ENCODE peak calls at places on chromosomes 11 and 22, in seven cellular contexts. U, W, A, O, R, T and P are unnamed samples.

GRCh38 chr11:70523384-70524095 is 125.2 kb downstream of the CTTN start:
- DNase-seq in U (no peak), W (no peak), A (no peak), O (no peak), R (no peak), T (no peak), P (no peak)

GRCh38 chr11:116895053-116895757 is 57.8 kb upstream of the APOA1 start:
- DNase-seq in U (no peak), W (no peak), A (no peak), O (peak), R (no peak), T (no peak), P (no peak)

GRCh38 chr22:19940536-19941364 is 822 bp upstream of the COMT start:
- DNase-seq in U (no peak), W (no peak), A (no peak), O (no peak), R (no peak), T (peak), P (no peak)

GRCh38 chr11:120316880-120317688 is 8.0 kb upstream of the TLCD5 start:
- DNase-seq in U (no peak), W (no peak), A (no peak), O (no peak), R (no peak), T (no peak), P (no peak)

GRCh38 chr11:47593492-47593933 is 698 bp downstream of the C1QTNF4 start:
- DNase-seq in U (no peak), W (no peak), A (no peak), O (no peak), R (no peak), T (no peak), P (no peak)

GRCh38 chr11:59761985-59762384 is 6.8 kb downstream of the STX3 start:
- DNase-seq in U (no peak), W (no peak), A (no peak), O (no peak), R (no peak), T (no peak), P (no peak)

GRCh38 chr22:36344106-36344827 is 43.5 kb downstream of the MYH9 start:
- DNase-seq in U (no peak), W (peak), A (no peak), O (no peak), R (no peak), T (no peak), P (no peak)

GRCh38 chr11:36233226-36233625 is 56.0 kb downstream of the COMMD9 start:
- DNase-seq in U (peak), W (no peak), A (no peak), O (no peak), R (no peak), T (no peak), P (peak)

GRCh38 chr11:46305295-46305694 is 27.8 kb downstream of the CREB3L1 start:
- DNase-seq in U (no peak), W (no peak), A (no peak), O (peak), R (peak), T (peak), P (no peak)

GRCh38 chr11:123174196-123175183 is 20.6 kb downstream of the CLMP start:
- DNase-seq in U (no peak), W (no peak), A (no peak), O (no peak), R (peak), T (no peak), P (peak)

GRCh38 chr11:47185305-47186075 is 744 bp downstream of the PACSIN3 start:
- DNase-seq in U (no peak), W (no peak), A (no peak), O (no peak), R (peak), T (peak), P (peak)

GRCh38 chr11:95364324-95365295 is 133.6 kb upstream of the SESN3 start:
- DNase-seq in U (no peak), W (no peak), A (no peak), O (no peak), R (no peak), T (peak), P (peak)